ENCODE peak calls at places on chromosomes 12 and 14, in ten cellular contexts. N, O, S, J, P, L, R, F, V and B are unnamed samples.

GRCh38 chr12:125050446-125050845 is 14.8 kb upstream of the AACS start:
- DNase-seq in N (no peak), O (no peak), S (no peak), J (no peak), P (no peak), L (no peak), R (no peak), F (no peak), V (no peak), B (no peak)

GRCh38 chr12:92971869-92972524 is 42.9 kb upstream of the EEA1 start:
- DNase-seq in N (no peak), O (peak), S (no peak), J (no peak), P (no peak), L (no peak), R (no peak), F (peak), V (no peak), B (no peak)

GRCh38 chr14:101469382-101470251 is 91.7 kb upstream of the DIO3 start:
- DNase-seq in N (no peak), O (no peak), S (no peak), J (peak), P (peak), L (no peak), R (no peak), F (no peak), V (no peak), B (no peak)

GRCh38 chr14:57066887-57067513 is 201.7 kb downstream of the EXOC5 start:
- DNase-seq in N (peak), O (peak), S (peak), J (peak), P (no peak), L (no peak), R (peak), F (peak), V (peak), B (no peak)

GRCh38 chr14:99752486-99753121 is 40.6 kb upstream of the EML1 start:
- DNase-seq in N (no peak), O (peak), S (peak), J (no peak), P (peak), L (no peak), R (peak), F (peak), V (no peak), B (no peak)

GRCh38 chr14:102320033-102320660 is 601 bp downstream of the ZNF839 start:
- DNase-seq in N (peak), O (peak), S (no peak), J (peak), P (peak), L (no peak), R (peak), F (peak), V (peak), B (peak)

GRCh38 chr14:55673048-55673447 is 93.0 kb downstream of the KTN1 start:
- DNase-seq in N (no peak), O (no peak), S (no peak), J (no peak), P (no peak), L (no peak), R (no peak), F (no peak), V (no peak), B (no peak)

GRCh38 chr12:2477009-2477766 is 317.6 kb upstream of the FKBP4 start:
- DNase-seq in N (no peak), O (no peak), S (no peak), J (no peak), P (no peak), L (no peak), R (no peak), F (no peak), V (no peak), B (no peak)

GRCh38 chr14:61615743-61616523 is 79.4 kb upstream of the HIF1A start:
- DNase-seq in N (no peak), O (peak), S (no peak), J (no peak), P (no peak), L (no peak), R (no peak), F (no peak), V (no peak), B (no peak)

GRCh38 chr12:106144847-106145246 is 6.1 kb upstream of the NUAK1 start:
- DNase-seq in N (no peak), O (no peak), S (no peak), J (no peak), P (no peak), L (no peak), R (no peak), F (peak), V (no peak), B (no peak)

GRCh38 chr12:106142591-106143261 is 4.0 kb upstream of the NUAK1 start:
- DNase-seq in N (no peak), O (no peak), S (no peak), J (no peak), P (no peak), L (no peak), R (no peak), F (no peak), V (no peak), B (no peak)

GRCh38 chr12:106146987-106147386 is 8.2 kb upstream of the NUAK1 start:
- DNase-seq in N (no peak), O (no peak), S (no peak), J (no peak), P (no peak), L (no peak), R (no peak), F (no peak), V (no peak), B (no peak)

GRCh38 chr12:106147956-106148355 is 9.2 kb upstream of the NUAK1 start:
- DNase-seq in N (peak), O (no peak), S (no peak), J (no peak), P (peak), L (no peak), R (no peak), F (no peak), V (peak), B (no peak)

DNA sequence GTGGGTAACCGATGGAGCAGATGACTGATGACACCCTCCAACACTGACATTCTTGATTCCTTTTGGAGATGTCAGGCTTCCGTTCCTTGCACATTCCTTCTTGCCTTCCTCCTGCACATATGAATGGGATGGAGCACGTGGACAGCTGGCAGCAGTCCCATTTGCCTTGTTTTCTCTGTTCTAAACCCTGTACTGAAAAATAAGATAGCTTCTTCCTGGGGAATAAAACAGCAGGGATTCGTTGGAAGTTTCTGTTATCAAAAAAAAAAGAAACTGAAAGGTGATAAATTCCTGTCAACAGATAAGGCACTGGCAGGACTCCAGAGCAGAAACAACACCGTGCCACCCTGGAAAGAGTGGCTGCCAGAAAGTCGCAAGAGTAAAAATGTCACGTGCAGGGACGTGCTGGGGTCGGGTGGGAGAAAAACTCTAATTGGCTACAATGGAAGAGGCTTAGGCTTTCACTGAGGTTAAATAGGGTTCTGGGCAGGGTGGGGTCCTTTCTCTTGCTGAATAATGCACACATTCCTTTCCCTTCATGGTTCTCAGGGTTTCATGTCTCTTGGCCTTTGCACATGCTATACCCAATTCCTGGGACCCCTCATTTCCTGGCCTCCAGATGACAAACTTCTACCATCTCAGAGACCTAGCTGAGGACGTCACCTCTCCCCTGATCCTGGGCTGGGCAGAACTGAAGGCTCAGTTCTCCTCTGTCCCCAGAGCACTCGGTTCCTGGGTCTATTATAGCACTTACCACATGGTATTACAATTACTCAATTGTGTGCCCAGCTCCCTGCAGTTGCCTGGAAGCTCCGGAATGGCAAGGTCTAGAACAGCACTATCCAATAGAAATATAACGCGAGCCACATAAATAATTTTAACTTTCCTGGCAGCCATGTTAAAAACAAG is 7.0 kb upstream of the NUAK1 start:
- DNase-seq in N (peak), O (peak), S (no peak), J (no peak), P (no peak), L (no peak), R (no peak), F (no peak), V (no peak), B (no peak)
- TF ChIP-seq POLR2A in N (no peak), O (no peak), S (no peak), J (no peak), P (no peak), L (no peak), R (no peak), F (no peak), V (no peak), B (no peak)

DNA sequence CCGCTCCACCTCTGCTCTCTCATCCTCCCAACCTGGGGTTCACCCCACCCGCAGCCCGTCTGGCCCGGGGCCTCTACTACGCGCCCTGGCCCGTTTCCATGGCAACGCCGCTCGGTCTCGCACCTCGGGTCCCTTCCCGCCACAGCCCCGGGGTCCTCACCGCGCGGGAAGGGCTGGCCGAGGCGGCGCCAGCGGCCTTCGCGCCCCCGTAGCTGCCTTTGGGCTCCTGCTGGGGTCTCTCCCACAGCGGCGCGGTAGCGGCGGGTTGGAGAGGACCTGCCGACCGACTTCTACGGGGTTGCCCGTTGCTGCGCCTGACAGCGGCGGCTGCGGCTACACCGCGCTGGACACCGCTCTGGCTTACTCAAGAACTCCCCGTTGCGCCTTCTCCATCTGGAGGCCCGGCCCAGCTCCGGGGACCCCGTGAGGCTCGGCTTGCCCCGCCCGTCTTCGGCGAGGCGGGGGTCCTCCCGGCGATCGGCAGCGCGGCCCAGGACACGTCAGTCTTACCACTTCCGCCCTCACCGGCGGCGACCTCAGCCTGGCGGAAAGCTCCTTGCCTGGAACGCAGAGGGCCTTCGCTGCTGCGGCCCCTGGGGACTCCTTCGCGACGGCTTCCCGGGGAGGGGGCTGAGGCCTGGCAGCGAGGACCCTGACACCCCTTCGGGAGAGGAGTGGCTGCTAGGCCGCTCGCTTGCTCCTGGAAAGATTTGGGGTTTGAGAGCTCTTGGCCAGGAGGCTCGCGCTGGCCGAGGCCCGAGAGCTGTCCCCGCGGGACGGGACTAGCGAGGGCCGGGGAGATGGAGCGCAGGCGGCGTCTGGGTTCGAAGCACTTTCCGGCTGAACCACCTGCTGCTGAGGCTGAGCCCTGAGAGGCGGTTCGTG is at the start of gene TM9SF1:
- DNase-seq in N (peak), O (peak), S (peak), J (peak), P (peak), L (peak), R (peak), F (peak), V (peak), B (peak)
- TF ChIP-seq POLR2A in N (peak), O (no peak), S (peak), J (peak), P (peak), L (peak), R (peak), F (peak), V (peak), B (peak)

GRCh38 chr12:6606331-6607131 is 648 bp downstream of the CHD4 start:
- DNase-seq in N (peak), O (peak), S (peak), J (peak), P (peak), L (no peak), R (peak), F (peak), V (peak), B (peak)
- TF ChIP-seq POLR2A in N (no peak), O (no peak), S (no peak), J (no peak), P (peak), L (no peak), R (no peak), F (peak), V (peak), B (peak)

GRCh38 chr12:6694701-6695100 is 5.5 kb upstream of the ZNF384 start:
- DNase-seq in N (no peak), O (no peak), S (no peak), J (no peak), P (no peak), L (no peak), R (no peak), F (no peak), V (no peak), B (no peak)

GRCh38 chr12:6697584-6698351 is 2.8 kb downstream of the PIANP start:
- DNase-seq in N (no peak), O (peak), S (peak), J (no peak), P (no peak), L (no peak), R (peak), F (peak), V (no peak), B (no peak)

GRCh38 chr12:6698352-6699046 is 2.1 kb downstream of the PIANP start:
- DNase-seq in N (no peak), O (no peak), S (no peak), J (no peak), P (no peak), L (no peak), R (no peak), F (no peak), V (no peak), B (no peak)

GRCh38 chr12:6695313-6696045 is 5.1 kb downstream of the PIANP start:
- DNase-seq in N (no peak), O (no peak), S (no peak), J (no peak), P (no peak), L (no peak), R (peak), F (no peak), V (no peak), B (no peak)

GRCh38 chr12:6696690-6697583 is 3.7 kb downstream of the PIANP start:
- DNase-seq in N (no peak), O (no peak), S (no peak), J (no peak), P (no peak), L (peak), R (peak), F (no peak), V (no peak), B (no peak)
- TF ChIP-seq POLR2A in N (no peak), O (no peak), S (no peak), J (no peak), P (no peak), L (no peak), R (no peak), F (no peak), V (no peak), B (no peak)

GRCh38 chr12:45522227-45522626 is 207.3 kb upstream of the ARID2 start:
- DNase-seq in N (no peak), O (no peak), S (no peak), J (no peak), P (no peak), L (no peak), R (no peak), F (no peak), V (no peak), B (no peak)

GRCh38 chr12:45517360-45517759 is 212.1 kb upstream of the ARID2 start:
- DNase-seq in N (no peak), O (no peak), S (no peak), J (no peak), P (no peak), L (no peak), R (no peak), F (no peak), V (no peak), B (no peak)

DNA sequence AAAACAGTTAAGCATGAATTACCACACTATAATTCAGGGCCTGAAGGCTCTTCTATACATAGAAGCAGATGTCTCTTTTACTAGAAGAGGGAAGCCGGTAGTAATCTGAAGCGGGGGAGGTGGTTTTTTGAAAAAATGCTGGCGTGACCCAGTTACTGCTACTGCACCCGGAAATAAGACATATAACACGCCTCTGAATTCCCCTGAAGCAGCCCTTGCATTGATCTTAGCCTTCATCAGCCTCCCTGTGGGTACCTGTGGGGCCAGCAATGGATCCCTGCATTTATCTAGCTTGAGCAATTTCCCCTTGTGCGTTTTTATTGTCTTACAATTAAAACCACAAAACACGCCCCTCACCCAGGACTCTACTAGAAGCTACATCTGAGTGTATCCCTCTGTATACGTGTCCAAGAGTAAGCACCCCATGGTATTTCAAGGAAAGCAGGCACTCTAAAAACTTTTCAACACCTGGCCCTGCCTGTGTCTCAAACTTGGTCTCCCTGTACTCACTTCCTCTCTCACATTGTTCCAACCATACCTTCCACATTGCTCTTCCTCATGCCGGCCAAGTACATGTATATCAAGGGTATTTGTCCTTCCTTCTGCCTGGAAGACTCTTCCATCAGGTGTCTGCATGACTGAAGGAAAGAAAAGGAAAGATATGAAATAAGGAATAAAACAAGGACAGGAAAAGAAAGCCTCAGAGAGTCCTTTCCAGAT is 210.8 kb upstream of the ARID2 start:
- DNase-seq in N (no peak), O (no peak), S (no peak), J (no peak), P (no peak), L (no peak), R (peak), F (no peak), V (no peak), B (no peak)
- TF ChIP-seq POLR2A in N (no peak), O (no peak), S (no peak), J (no peak), P (no peak), L (no peak), R (no peak), F (no peak), V (no peak), B (no peak)

GRCh38 chr12:56332512-56333196 is 1.1 kb downstream of the PAN2 start:
- DNase-seq in N (no peak), O (no peak), S (no peak), J (peak), P (no peak), L (no peak), R (no peak), F (no peak), V (no peak), B (no peak)

GRCh38 chr12:56334490-56334793 is 642 bp upstream of the PAN2 start:
- DNase-seq in N (no peak), O (no peak), S (no peak), J (no peak), P (no peak), L (no peak), R (no peak), F (no peak), V (no peak), B (no peak)

GRCh38 chr12:56333197-56333678 is 562 bp downstream of the PAN2 start:
- DNase-seq in N (peak), O (peak), S (no peak), J (no peak), P (no peak), L (no peak), R (no peak), F (no peak), V (peak), B (no peak)

GRCh38 chr12:56336361-56337167 is 2.1 kb upstream of the IL23A start:
- DNase-seq in N (no peak), O (no peak), S (no peak), J (peak), P (no peak), L (no peak), R (peak), F (no peak), V (no peak), B (no peak)

DNA sequence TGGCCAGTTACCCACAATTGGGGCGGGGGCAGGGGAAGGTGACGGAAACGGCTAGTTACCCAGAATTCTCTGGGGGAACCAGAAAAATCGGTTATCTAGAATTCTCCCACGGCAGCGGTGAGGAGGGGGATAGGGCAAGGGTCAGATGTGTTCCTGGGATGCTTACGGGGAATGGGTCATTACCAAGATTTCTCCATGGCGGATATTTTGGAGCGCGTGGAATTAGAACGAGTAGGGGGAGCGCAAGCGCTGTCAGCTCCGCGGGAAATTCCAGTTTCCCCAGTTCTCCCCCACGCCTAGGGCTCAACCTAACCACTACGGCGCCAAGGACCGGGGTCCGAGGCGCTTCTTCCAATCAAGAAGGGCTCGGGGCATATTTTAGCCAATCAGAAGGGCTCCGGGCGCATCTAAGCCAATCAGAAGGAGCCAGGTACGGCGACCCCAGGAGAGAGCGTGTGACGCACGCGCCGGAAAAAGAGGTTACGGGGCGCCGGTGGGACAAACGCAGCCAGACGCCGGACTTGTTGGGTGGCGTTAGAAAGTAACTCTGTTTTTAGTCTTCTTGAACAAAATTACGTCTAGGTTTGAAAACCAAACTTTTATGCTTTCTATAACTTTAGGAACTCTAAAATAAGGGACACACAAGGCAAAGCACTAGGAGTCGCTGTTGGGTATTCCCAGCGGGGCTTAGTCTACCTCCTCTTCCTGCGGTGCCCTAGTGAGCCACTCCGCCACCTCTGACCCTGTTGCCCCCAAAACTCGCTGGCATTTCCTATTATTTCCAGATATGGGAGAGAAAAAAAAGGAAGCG is at the start of gene PAN2:
- DNase-seq in N (peak), O (peak), S (peak), J (peak), P (peak), L (peak), R (peak), F (peak), V (peak), B (peak)
- TF ChIP-seq POLR2A in N (peak), O (peak), S (peak), J (peak), P (peak), L (peak), R (peak), F (peak), V (peak), B (peak)